ENCODE peak calls at places on chromosomes 11 and 22, in eight cellular contexts. D is ascending aorta, B is NB4, U is OCI-LY7, G is K562, S is tibial nerve, X is fibroblast of lung, J is sigmoid colon. O is an unnamed sample.

GRCh38 chr11:15507592-15507991 is 392.9 kb downstream of the INSC start:
- DNase-seq in X (peak; percentile 64), D (no peak), J (no peak), S (no peak), G (no peak), U (no peak), B (no peak), O (no peak)

GRCh38 chr11:71429701-71430100 is 18.5 kb downstream of the DHCR7 start:
- DNase-seq in G (no peak), X (no peak), B (no peak), D (no peak), U (no peak), S (no peak), J (no peak), O (no peak)

GRCh38 chr11:128505449-128506058 is 81.8 kb downstream of the ETS1 start:
- DNase-seq in B (no peak), D (no peak), G (no peak), J (no peak), S (no peak), X (no peak), U (no peak), O (no peak)

GRCh38 chr11:67352546-67353316 is 615 bp downstream of the POLD4 start:
- DNase-seq in J (peak; percentile 77), D (no peak), U (peak; percentile 89), X (no peak), G (peak; percentile 35), S (no peak), B (peak; percentile 83), O (no peak)

GRCh38 chr22:50343541-50343935 is 411 bp downstream of the PPP6R2 start:
- DNase-seq in B (no peak), U (no peak), D (no peak), X (no peak), G (no peak), S (no peak), J (no peak), O (no peak)

GRCh38 chr11:115333106-115333505 is 171.1 kb downstream of the CADM1 start:
- DNase-seq in X (peak; percentile 84), G (no peak), U (no peak), J (no peak), B (peak; percentile 11), D (no peak), S (no peak), O (no peak)

GRCh38 chr11:70473186-70473872 is 75.0 kb downstream of the CTTN start:
- DNase-seq in X (no peak), B (no peak), G (no peak), D (no peak), S (no peak), J (peak; percentile 42), U (no peak), O (no peak)

GRCh38 chr11:115939726-115940421 is 435.7 kb upstream of the CADM1 start:
- DNase-seq in X (no peak), B (no peak), U (peak; percentile 83), S (no peak), J (no peak), G (no peak), D (no peak), O (no peak)

GRCh38 chr22:49993649-49994360 is 18.8 kb downstream of the IL17REL start:
- DNase-seq in J (no peak), B (no peak), U (no peak), D (peak; percentile 53), X (no peak), S (peak; percentile 10), G (no peak), O (no peak)

GRCh38 chr11:78221396-78222315 is 32.9 kb downstream of the USP35 start:
- DNase-seq in X (no peak), D (peak; percentile 54), J (no peak), B (no peak), G (no peak), S (no peak), U (no peak), O (peak; percentile 27)

GRCh38 chr11:130180491-130180890 is 20.9 kb downstream of the ST14 start:
- DNase-seq in U (peak; percentile 66), S (no peak), G (no peak), B (no peak), J (no peak), D (no peak), X (peak; percentile 36), O (peak; percentile 56)

GRCh38 chr11:70948855-70949551 is 303.4 kb downstream of the SHANK2 start:
- DNase-seq in B (no peak), U (no peak), S (no peak), X (no peak), G (no peak), D (no peak), J (no peak), O (no peak)

GRCh38 chr22:16925407-16925966 is 82.5 kb downstream of the GAB4 start:
- DNase-seq in X (no peak), J (no peak), G (no peak), B (no peak), S (no peak), U (no peak), D (no peak), O (no peak)

GRCh38 chr11:8342821-8343681 is 79.4 kb upstream of the LMO1 start:
- DNase-seq in J (no peak), D (no peak), X (no peak), G (no peak), U (no peak), B (no peak), S (no peak), O (no peak)

GRCh38 chr11:62054484-62055121 is 69.2 kb upstream of the INCENP start:
- DNase-seq in D (no peak), X (no peak), J (peak; percentile 69), G (peak; percentile 81), U (peak; percentile 11), B (peak; percentile 69), S (no peak), O (peak; percentile 45)

GRCh38 chr11:117345039-117345438 is 17.4 kb downstream of the CEP164 start:
- DNase-seq in S (no peak), D (no peak), J (no peak), B (no peak), X (peak; percentile 35), U (no peak), G (no peak), O (peak; percentile 59)

GRCh38 chr11:46381836-46382643 is 571 bp downstream of the MDK start:
- DNase-seq in S (no peak), D (no peak), J (peak; percentile 68), B (peak; percentile 30), U (no peak), G (peak; percentile 62), X (peak; percentile 42), O (no peak)

DNA sequence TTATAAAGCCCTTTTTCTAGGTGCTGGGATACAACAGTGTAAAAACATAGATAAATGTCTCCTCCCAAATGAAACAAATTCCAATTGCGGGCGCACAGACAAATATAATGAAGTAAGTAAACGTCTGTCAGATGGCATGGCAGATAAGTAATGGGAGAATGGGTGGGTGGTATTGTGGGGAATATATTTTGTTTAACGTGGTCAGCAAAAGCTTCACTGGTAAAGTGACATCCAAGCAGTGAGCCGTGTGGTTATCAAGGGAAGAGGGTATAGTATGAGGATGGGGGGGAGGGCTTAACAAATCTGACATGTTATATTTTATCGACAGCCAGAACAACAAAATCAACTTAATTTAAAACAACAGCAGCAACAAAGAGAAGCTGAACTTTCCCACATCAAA is 1.2 kb downstream of the SVIP start:
- DNase-seq in J (no peak), X (no peak), D (no peak), G (peak; percentile 45), B (peak; percentile 6), U (no peak), S (no peak), O (no peak)
- TF ChIP-seq CTCF in J (no peak), X (no peak), D (no peak), G (no peak), B (no peak), U (no peak), S (no peak), O (no peak)

DNA sequence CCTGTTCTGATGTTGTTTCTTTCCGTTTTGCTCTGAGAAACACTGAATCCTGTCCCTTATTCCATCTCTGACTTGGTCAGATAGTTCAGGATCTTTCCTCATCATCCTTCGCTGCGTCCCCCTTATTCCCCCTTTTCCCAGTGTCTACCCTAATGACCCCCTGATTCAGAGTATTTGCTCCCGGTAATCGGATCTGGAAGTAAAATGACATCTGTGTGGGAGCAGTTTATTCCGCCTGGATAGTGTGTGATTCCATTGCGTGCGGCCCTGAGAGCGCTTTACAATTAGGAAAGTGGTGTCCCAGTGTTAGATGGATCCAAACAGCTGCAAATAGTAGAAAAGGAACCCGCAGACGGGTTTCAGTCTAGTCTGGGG is 606 bp downstream of the DRG1 start:
- DNase-seq in D (no peak), B (peak; percentile 14), U (no peak), X (peak; percentile 39), G (no peak), S (no peak), J (no peak), O (peak; percentile 36)
- H3K4me3 ChIP-seq in D (peak overlapping the region; percentile 71), B (peak overlapping the region; percentile 82), U (peak overlapping the region; percentile 92), X (peak overlapping the region; percentile 97), G (peak overlapping the region; percentile 72), S (peak overlapping the region; percentile 86), J (peak overlapping the region; percentile 79), O (peak overlapping the region; percentile 79)

DNA sequence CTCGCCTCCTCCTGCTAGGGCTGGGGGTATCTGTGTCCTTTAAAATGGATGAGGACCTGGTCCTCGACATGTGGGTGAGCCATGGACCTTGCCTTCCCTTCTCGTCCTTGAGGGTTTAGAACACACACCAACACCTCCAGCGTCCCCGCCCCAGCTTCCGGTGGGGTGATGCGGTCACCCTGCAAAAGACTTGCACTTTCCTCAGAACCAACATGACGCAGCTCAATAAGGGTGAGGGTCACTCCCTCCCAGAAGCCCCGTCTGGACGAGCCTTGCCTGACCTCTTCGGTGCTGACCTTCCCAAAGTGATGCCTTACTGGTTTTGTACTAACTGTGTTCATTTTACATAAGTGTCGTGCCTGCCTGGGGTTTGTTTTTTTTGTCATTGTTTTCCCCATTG is 41.0 kb downstream of the DBX1 start:
- DNase-seq in U (no peak), G (peak; percentile 45), S (no peak), X (no peak), B (no peak), D (no peak), J (no peak), O (no peak)
- TF ChIP-seq CTCF in U (no peak), G (no peak), S (no peak), X (no peak), B (no peak), D (no peak), J (no peak), O (no peak)

GRCh38 chr22:30606455-30607299 is at the start of gene TCN2:
- DNase-seq in B (peak; percentile 91), U (no peak), X (peak; percentile 85), J (peak; percentile 88), S (peak; percentile 45), D (peak; percentile 83), G (peak; percentile 73), O (peak; percentile 84)

GRCh38 chr22:30607300-30607930 is 441 bp downstream of the TCN2 start:
- DNase-seq in G (no peak), J (no peak), U (no peak), S (no peak), B (no peak), D (no peak), X (no peak), O (no peak)

GRCh38 chr22:30609260-30610185 is 2.5 kb downstream of the TCN2 start:
- DNase-seq in X (peak; percentile 78), G (peak; percentile 87), U (no peak), S (no peak), D (peak; percentile 76), B (peak; percentile 93), J (peak; percentile 87), O (peak; percentile 85)

GRCh38 chr22:30605449-30606110 is 1.4 kb upstream of the TCN2 start:
- DNase-seq in X (peak; percentile 29), U (peak; percentile 68), B (peak; percentile 66), S (no peak), D (peak; percentile 76), J (no peak), G (peak; percentile 77), O (peak; percentile 59)

GRCh38 chr22:30607939-30608338 is 965 bp downstream of the TCN2 start:
- DNase-seq in X (no peak), D (no peak), U (no peak), J (no peak), B (peak; percentile 67), S (no peak), G (no peak), O (no peak)
- H3K4me3 ChIP-seq in X (no peak overlapping the region), D (peak overlapping the region; percentile 69), U (no peak overlapping the region), J (no peak overlapping the region), B (no peak overlapping the region), S (no peak overlapping the region), G (no peak overlapping the region), O (no peak overlapping the region)

O was measured in fibroblast of mammary gland.